ENCODE peak calls at places on chromosomes 13 and 19, in nine cellular contexts. B is prostate gland, W is uterus, E is Peyer's patch, Q is sigmoid colon, Z is tibial nerve, T is K562, A is stomach, O is esophagus squamous epithelium. C is an unnamed sample.

GRCh38 chr13:80475718-80476117 is 134.8 kb upstream of the SPRY2 start:
- DNase-seq in Z (no peak), A (no peak), W (no peak), T (no peak), Q (no peak), B (no peak), O (no peak), E (no peak), C (no peak)

GRCh38 chr13:40664100-40665060 is 2.1 kb downstream of the FOXO1 start:
- DNase-seq in Q (peak; percentile 83), A (peak; percentile 82), W (peak; percentile 65), E (peak; percentile 84), Z (peak; percentile 66), B (peak; percentile 63), O (no peak), T (peak; percentile 57), C (peak; percentile 86)

GRCh38 chr13:76711515-76712182 is 174.6 kb downstream of the KCTD12 start:
- DNase-seq in A (no peak), E (no peak), B (no peak), T (no peak), W (peak; percentile 42), Z (peak; percentile 49), O (no peak), Q (peak; percentile 74), C (no peak)

GRCh38 chr13:24626449-24626848 is 53.8 kb upstream of the ATP12A start:
- DNase-seq in W (no peak), B (no peak), E (no peak), O (no peak), A (peak; percentile 17), T (no peak), Q (no peak), Z (no peak), C (no peak)

GRCh38 chr13:100382787-100383186 is 205.8 kb downstream of the GGACT start:
- DNase-seq in W (no peak), O (no peak), Z (no peak), E (no peak), T (no peak), Q (no peak), B (no peak), A (no peak), C (no peak)

GRCh38 chr13:53782400-53783030 is 753.9 kb downstream of the OLFM4 start:
- DNase-seq in W (no peak), E (no peak), Q (no peak), A (peak; percentile 32), B (peak; percentile 46), O (no peak), T (no peak), Z (peak; percentile 21), C (peak; percentile 33)

GRCh38 chr19:18645035-18645511 is 8.2 kb downstream of the KLHL26 start:
- DNase-seq in Q (no peak), Z (no peak), A (no peak), O (no peak), B (no peak), W (no peak), T (no peak), E (no peak), C (peak; percentile 27)

GRCh38 chr13:35927554-35927953 is 203.6 kb downstream of the DCLK1 start:
- DNase-seq in A (no peak), Q (peak; percentile 77), E (no peak), Z (peak; percentile 14), W (peak; percentile 45), T (no peak), O (no peak), B (no peak), C (no peak)

GRCh38 chr13:102530751-102531150 is 66.0 kb upstream of the TPP2 start:
- DNase-seq in Z (no peak), Q (no peak), B (no peak), O (no peak), T (no peak), A (no peak), E (no peak), W (no peak), C (peak; percentile 83)

GRCh38 chr13:98171806-98172569 is 5.1 kb downstream of the RNF113B start:
- DNase-seq in Z (peak; percentile 26), Q (no peak), T (no peak), E (no peak), W (peak; percentile 34), O (no peak), B (no peak), A (peak; percentile 44), C (peak; percentile 89)

GRCh38 chr13:98910501-98910951 is 67.3 kb downstream of the DOCK9 start:
- DNase-seq in A (no peak), Q (no peak), E (no peak), O (no peak), B (no peak), T (no peak), W (no peak), Z (no peak), C (no peak)

GRCh38 chr13:112871742-112872141 is 97.3 kb upstream of the MCF2L start:
- DNase-seq in A (no peak), B (no peak), Z (no peak), T (no peak), W (no peak), E (no peak), Q (peak; percentile 36), O (no peak), C (no peak)

GRCh38 chr13:30165791-30166190 is 141.6 kb downstream of the KATNAL1 start:
- DNase-seq in E (no peak), W (no peak), A (no peak), Q (no peak), T (no peak), O (no peak), B (no peak), Z (peak; percentile 20), C (no peak)

GRCh38 chr19:55830656-55831055 is 1.1 kb downstream of the NLRP11 start:
- DNase-seq in Z (no peak), T (no peak), O (no peak), A (no peak), W (no peak), Q (no peak), E (no peak), B (no peak), C (no peak)

GRCh38 chr13:32586022-32586900 is at the start of gene PDS5B:
- DNase-seq in Z (peak; percentile 90), T (peak; percentile 88), O (peak; percentile 80), B (peak; percentile 95), E (peak; percentile 90), W (peak; percentile 95), Q (peak; percentile 98), A (peak; percentile 95), C (peak; percentile 93)
- TF ChIP-seq POLR2A in Z (peak; percentile 52), T (peak; percentile 68), O (peak; percentile 24), B (peak; percentile 66), E (peak; percentile 23), W (peak; percentile 79), Q (peak; percentile 16), A (no peak), C (no peak)

GRCh38 chr19:35509018-35509652 is 4.3 kb downstream of the DMKN start:
- DNase-seq in Q (no peak), O (no peak), B (peak; percentile 57), Z (no peak), E (peak; percentile 56), W (peak; percentile 29), A (peak; percentile 71), T (no peak), C (peak; percentile 85)

GRCh38 chr19:35509861-35510625 is 3.4 kb downstream of the DMKN start:
- DNase-seq in B (peak; percentile 84), O (no peak), A (peak; percentile 90), Z (peak; percentile 66), Q (peak; percentile 83), E (peak; percentile 82), T (peak; percentile 93), W (peak; percentile 81), C (peak; percentile 95)

GRCh38 chr19:35511337-35511736 is 2.1 kb downstream of the DMKN start:
- DNase-seq in A (no peak), Z (no peak), Q (no peak), O (no peak), W (no peak), T (no peak), E (no peak), B (no peak), C (no peak)

GRCh38 chr19:35512831-35513230 is 618 bp downstream of the DMKN start:
- DNase-seq in O (no peak), T (no peak), B (no peak), E (no peak), Z (no peak), A (no peak), Q (no peak), W (no peak), C (no peak)

GRCh38 chr19:35510626-35510964 is 2.9 kb downstream of the DMKN start:
- DNase-seq in Q (no peak), O (no peak), B (no peak), T (no peak), E (no peak), Z (no peak), A (no peak), W (no peak), C (no peak)
- TF ChIP-seq POLR2A in Q (no peak), O (no peak), B (no peak), T (no peak), E (no peak), Z (no peak), A (no peak), W (no peak), C (no peak)

GRCh38 chr19:16382775-16383543 is 58.3 kb downstream of the KLF2 start:
- DNase-seq in T (peak; percentile 75), A (peak; percentile 82), W (peak; percentile 92), O (no peak), Z (peak; percentile 92), Q (peak; percentile 95), E (peak; percentile 75), B (peak; percentile 80), C (no peak)
- TF ChIP-seq POLR2A in T (no peak), A (no peak), W (peak; percentile 35), O (peak; percentile 30), Z (no peak), Q (no peak), E (no peak), B (no peak), C (peak; percentile 26)

DNA sequence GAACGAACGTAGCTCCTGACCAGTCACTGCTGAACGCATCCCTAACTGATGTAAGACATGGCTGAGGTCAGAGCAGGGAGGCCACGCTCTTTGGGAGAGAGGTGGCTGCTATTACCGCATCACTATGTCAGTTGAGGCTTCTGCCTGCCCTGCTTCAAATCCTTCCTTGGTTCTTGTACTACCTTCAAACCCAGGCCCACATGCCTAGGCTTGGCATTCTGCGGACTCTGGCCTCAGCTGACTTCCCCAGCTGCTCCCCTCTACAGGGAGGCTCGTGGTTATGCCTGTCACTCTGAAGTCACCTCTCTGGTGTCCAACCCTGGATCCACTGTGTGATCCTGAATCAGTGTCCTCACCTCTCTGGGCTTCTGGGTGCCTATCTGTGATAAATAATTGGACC is 14.8 kb upstream of the MEIS3 start:
- DNase-seq in B (no peak), A (no peak), Q (no peak), Z (no peak), E (no peak), O (no peak), T (no peak), W (no peak), C (no peak)
- TF ChIP-seq POLR2A in B (no peak), A (no peak), Q (no peak), Z (no peak), E (no peak), O (no peak), T (no peak), W (no peak), C (no peak)

C was measured in thyroid gland.